ENCODE peak calls at places on chromosomes 13 and 19, in seven cellular contexts. S is iPS DF 6.9; X is Peyer's patch; H is stimulated activated effector memory CD8-positive, alpha-beta T cell treated with anti-CD3 and anti-CD28 coated beads, Interleukin-12 subunit alpha, Interleukin-12 subunit beta, amount 100 ng/mL, for 72 hours; D is fibroblast of pulmonary artery; U is GF-D8; R is cardiac fibroblast. P is an unnamed sample.

GRCh38 chr13:21986602-21987001 is 315.7 kb downstream of the FGF9 start:
- DNase-seq in X (no peak), R (no peak), H (no peak), U (no peak), S (no peak), D (no peak), P (no peak)

GRCh38 chr19:17326595-17326966 is 8.1 kb downstream of the ANO8 start:
- DNase-seq in H (no peak), S (no peak), U (no peak), D (no peak), X (no peak), R (no peak), P (no peak)

GRCh38 chr13:73837147-73837546 is 297.1 kb downstream of the KLF12 start:
- DNase-seq in R (no peak), H (no peak), S (no peak), X (no peak), U (no peak), D (no peak), P (no peak)

GRCh38 chr13:97485328-97485727 is 51.4 kb downstream of the RAP2A start:
- DNase-seq in R (no peak), D (no peak), H (no peak), U (no peak), X (no peak), S (no peak), P (no peak)

GRCh38 chr19:46739290-46739771 is 6.5 kb upstream of the FKRP start:
- DNase-seq in U (no peak), S (no peak), R (no peak), X (peak), D (no peak), H (no peak), P (peak)

GRCh38 chr13:50740052-50740741 is 103.3 kb downstream of the DLEU7 start:
- DNase-seq in H (no peak), D (no peak), U (no peak), S (no peak), R (peak), X (no peak), P (no peak)

GRCh38 chr19:39411006-39411831 is 1.2 kb upstream of the PLEKHG2 start:
- DNase-seq in S (no peak), X (peak), U (peak), D (peak), R (no peak), H (no peak), P (no peak)

GRCh38 chr13:113930711-113931637 is 42.9 kb downstream of the C13orf46 start:
- DNase-seq in U (no peak), H (no peak), X (peak), R (no peak), D (no peak), S (no peak), P (peak)

GRCh38 chr19:5719274-5719960 is 529 bp downstream of the LONP1 start:
- DNase-seq in S (no peak), D (no peak), U (peak), R (peak), X (no peak), H (no peak), P (peak)

GRCh38 chr19:57075801-57076492 is 43.8 kb upstream of the USP29 start:
- DNase-seq in U (no peak), S (no peak), X (no peak), H (no peak), R (no peak), D (no peak), P (no peak)

GRCh38 chr19:49064768-49065611 is at the start of gene NTF4:
- DNase-seq in U (no peak), R (no peak), H (no peak), X (no peak), S (no peak), D (peak), P (no peak)

GRCh38 chr13:97615266-97615665 is 181.3 kb downstream of the RAP2A start:
- DNase-seq in X (no peak), H (no peak), D (no peak), U (no peak), S (no peak), R (no peak), P (no peak)

GRCh38 chr13:46995874-46996273 is 99.0 kb upstream of the HTR2A start:
- DNase-seq in S (no peak), R (no peak), X (no peak), H (no peak), U (no peak), D (no peak), P (no peak)

GRCh38 chr13:50797081-50797480 is 46.4 kb downstream of the DLEU7 start:
- DNase-seq in D (peak), U (no peak), X (no peak), S (no peak), R (peak), H (no peak), P (no peak)

GRCh38 chr19:21588202-21588601 is 82.8 kb downstream of the ZNF429 start:
- DNase-seq in U (no peak), D (no peak), X (no peak), S (no peak), H (no peak), R (no peak), P (no peak)

GRCh38 chr19:49862411-49863253 is 4.7 kb downstream of the PNKP start:
- DNase-seq in D (no peak), R (no peak), S (no peak), H (no peak), U (no peak), X (peak), P (peak)

GRCh38 chr13:22625691-22626090 is 555.1 kb upstream of the SGCG start:
- DNase-seq in S (no peak), U (no peak), D (no peak), H (no peak), X (no peak), R (no peak), P (no peak)

GRCh38 chr19:5907216-5907615 is 2.5 kb downstream of the VMAC start:
- DNase-seq in S (no peak), U (no peak), H (no peak), X (no peak), D (peak), R (no peak), P (no peak)

GRCh38 chr13:105918842-105919741 is 616.4 kb downstream of the EFNB2 start:
- DNase-seq in H (no peak), R (peak), U (no peak), D (peak), S (no peak), X (peak), P (no peak)

GRCh38 chr13:114199961-114200672 is 21.1 kb downstream of the CFAP97D2 start:
- DNase-seq in H (no peak), R (no peak), X (no peak), D (no peak), U (no peak), S (no peak), P (no peak)